ENCODE peak calls at places on chromosomes 16 and 17, in seven cellular contexts. One of them, this sample, is unnamed.

GRCh38 chr17:57406131-57406980 is 150.0 kb downstream of the MSI2 start:
- DNase-seq in GM12878: no peak
- DNase-seq in HepG2: peak
- DNase-seq in SK-N-SH: no peak
- DNase-seq in H1: no peak
- DNase-seq in K562: no peak
- DNase-seq in HCT116: no peak
- DNase-seq in this sample: no peak

GRCh38 chr16:5412721-5413120 is 315.1 kb upstream of the EEF2KMT start:
- DNase-seq in HCT116: no peak
- DNase-seq in SK-N-SH: peak
- DNase-seq in H1: no peak
- DNase-seq in K562: no peak
- DNase-seq in GM12878: no peak
- DNase-seq in HepG2: no peak
- DNase-seq in this sample: no peak

GRCh38 chr16:2341456-2342447 is 1.2 kb upstream of the ABCA3 start:
- DNase-seq in K562: no peak
- DNase-seq in SK-N-SH: no peak
- DNase-seq in GM12878: no peak
- DNase-seq in HepG2: no peak
- DNase-seq in HCT116: no peak
- DNase-seq in H1: no peak
- DNase-seq in this sample: no peak

GRCh38 chr16:8900343-8900742 is 18.2 kb downstream of the LITAFD start:
- DNase-seq in SK-N-SH: no peak
- DNase-seq in HepG2: no peak
- DNase-seq in GM12878: no peak
- DNase-seq in H1: no peak
- DNase-seq in K562: no peak
- DNase-seq in HCT116: no peak
- DNase-seq in this sample: no peak

GRCh38 chr17:68011199-68011665 is 15.0 kb upstream of the C17orf58 start:
- DNase-seq in HCT116: no peak
- DNase-seq in H1: no peak
- DNase-seq in GM12878: no peak
- DNase-seq in K562: peak
- DNase-seq in HepG2: peak
- DNase-seq in SK-N-SH: peak
- DNase-seq in this sample: no peak

GRCh38 chr17:32249475-32249874 is 16.2 kb upstream of the RHBDL3 start:
- DNase-seq in SK-N-SH: no peak
- DNase-seq in GM12878: no peak
- DNase-seq in HCT116: no peak
- DNase-seq in H1: no peak
- DNase-seq in K562: no peak
- DNase-seq in HepG2: no peak
- DNase-seq in this sample: no peak

GRCh38 chr17:4365628-4366311 is 705 bp downstream of the UBE2G1 start:
- DNase-seq in HCT116: no peak
- DNase-seq in GM12878: no peak
- DNase-seq in H1: no peak
- DNase-seq in HepG2: no peak
- DNase-seq in K562: peak
- DNase-seq in SK-N-SH: peak
- DNase-seq in this sample: no peak

GRCh38 chr16:28063047-28063521 is 430 bp downstream of the GSG1L start:
- DNase-seq in H1: no peak
- DNase-seq in SK-N-SH: peak
- DNase-seq in HCT116: no peak
- DNase-seq in K562: no peak
- DNase-seq in HepG2: no peak
- DNase-seq in GM12878: no peak
- DNase-seq in this sample: no peak

GRCh38 chr17:80111702-80112470 is 10.5 kb downstream of the GAA start:
- DNase-seq in H1: no peak
- DNase-seq in SK-N-SH: peak
- DNase-seq in HCT116: no peak
- DNase-seq in GM12878: no peak
- DNase-seq in K562: no peak
- DNase-seq in HepG2: no peak
- DNase-seq in this sample: no peak

GRCh38 chr16:6961704-6962103 is 370.9 kb upstream of the RBFOX1 start:
- DNase-seq in HepG2: no peak
- DNase-seq in K562: no peak
- DNase-seq in GM12878: no peak
- DNase-seq in H1: no peak
- DNase-seq in SK-N-SH: no peak
- DNase-seq in HCT116: no peak
- DNase-seq in this sample: no peak

GRCh38 chr17:65594585-65594940 is 33.1 kb upstream of the AXIN2 start:
- DNase-seq in HCT116: no peak
- DNase-seq in HepG2: no peak
- DNase-seq in H1: no peak
- DNase-seq in GM12878: no peak
- DNase-seq in SK-N-SH: no peak
- DNase-seq in K562: no peak
- DNase-seq in this sample: no peak

GRCh38 chr16:24208710-24209109 is 47.4 kb upstream of the CACNG3 start:
- DNase-seq in SK-N-SH: peak
- DNase-seq in HCT116: no peak
- DNase-seq in H1: no peak
- DNase-seq in K562: no peak
- DNase-seq in GM12878: no peak
- DNase-seq in HepG2: no peak
- DNase-seq in this sample: no peak

GRCh38 chr17:37608369-37609169 is 649 bp downstream of the SYNRG start:
- DNase-seq in GM12878: no peak
- DNase-seq in H1: peak
- DNase-seq in K562: no peak
- DNase-seq in HCT116: no peak
- DNase-seq in SK-N-SH: peak
- DNase-seq in HepG2: peak
- DNase-seq in this sample: peak

GRCh38 chr16:79009911-79010310 is 590.6 kb downstream of the MAF start:
- DNase-seq in SK-N-SH: no peak
- DNase-seq in H1: no peak
- DNase-seq in HCT116: no peak
- DNase-seq in HepG2: no peak
- DNase-seq in K562: no peak
- DNase-seq in GM12878: no peak
- DNase-seq in this sample: no peak

GRCh38 chr17:77594416-77595209 is 363.9 kb upstream of the TNRC6C start:
- DNase-seq in SK-N-SH: no peak
- DNase-seq in H1: no peak
- DNase-seq in HepG2: no peak
- DNase-seq in K562: no peak
- DNase-seq in GM12878: no peak
- DNase-seq in HCT116: no peak
- DNase-seq in this sample: no peak

GRCh38 chr16:67163903-67164558 is 514 bp upstream of the HSF4 start:
- DNase-seq in K562: no peak
- DNase-seq in GM12878: no peak
- DNase-seq in HCT116: no peak
- DNase-seq in HepG2: no peak
- DNase-seq in SK-N-SH: peak
- DNase-seq in H1: no peak
- DNase-seq in this sample: no peak

GRCh38 chr17:67093348-67093747 is 49.0 kb downstream of the CACNG1 start:
- DNase-seq in HepG2: no peak
- DNase-seq in K562: no peak
- DNase-seq in SK-N-SH: no peak
- DNase-seq in H1: no peak
- DNase-seq in GM12878: no peak
- DNase-seq in HCT116: no peak
- DNase-seq in this sample: no peak

GRCh38 chr17:82320956-82321927 is 3.8 kb upstream of the CD7 start:
- DNase-seq in HCT116: no peak
- DNase-seq in HepG2: no peak
- DNase-seq in K562: peak
- DNase-seq in H1: no peak
- DNase-seq in SK-N-SH: peak
- DNase-seq in GM12878: no peak
- DNase-seq in this sample: no peak

GRCh38 chr16:78235168-78235800 is 135.8 kb downstream of the WWOX start:
- DNase-seq in HepG2: peak
- DNase-seq in HCT116: peak
- DNase-seq in GM12878: peak
- DNase-seq in H1: peak
- DNase-seq in SK-N-SH: peak
- DNase-seq in K562: peak
- DNase-seq in this sample: peak

GRCh38 chr17:8421571-8421970 is 14.1 kb upstream of the NDEL1 start:
- DNase-seq in GM12878: no peak
- DNase-seq in HepG2: no peak
- DNase-seq in HCT116: no peak
- DNase-seq in K562: no peak
- DNase-seq in SK-N-SH: no peak
- DNase-seq in H1: no peak
- DNase-seq in this sample: no peak

GRCh38 chr16:11963706-11964105 is 1.3 kb upstream of the TNFRSF17 start:
- DNase-seq in SK-N-SH: no peak
- DNase-seq in K562: no peak
- DNase-seq in HCT116: no peak
- DNase-seq in GM12878: no peak
- DNase-seq in HepG2: no peak
- DNase-seq in H1: no peak
- DNase-seq in this sample: no peak

GRCh38 chr17:385195-385835 is 32.7 kb upstream of the RPH3AL start:
- DNase-seq in HCT116: no peak
- DNase-seq in SK-N-SH: peak
- DNase-seq in GM12878: no peak
- DNase-seq in HepG2: no peak
- DNase-seq in K562: peak
- DNase-seq in H1: no peak
- DNase-seq in this sample: no peak

GRCh38 chr16:73082608-73083007 is 34.7 kb upstream of the ZFHX3 start:
- DNase-seq in SK-N-SH: no peak
- DNase-seq in H1: no peak
- DNase-seq in GM12878: no peak
- DNase-seq in HepG2: peak
- DNase-seq in HCT116: no peak
- DNase-seq in K562: no peak
- DNase-seq in this sample: no peak

GRCh38 chr16:85249418-85249817 is 137.1 kb upstream of the CIBAR2 start:
- DNase-seq in K562: no peak
- DNase-seq in GM12878: no peak
- DNase-seq in HCT116: no peak
- DNase-seq in HepG2: no peak
- DNase-seq in H1: no peak
- DNase-seq in SK-N-SH: peak
- DNase-seq in this sample: no peak
- TF ChIP-seq JUND in K562: no peak
- TF ChIP-seq JUND in GM12878: no peak
- TF ChIP-seq JUND in HCT116: no peak
- TF ChIP-seq JUND in HepG2: no peak
- TF ChIP-seq JUND in H1: no peak
- TF ChIP-seq JUND in SK-N-SH: no peak
- TF ChIP-seq JUND in this sample: no peak

DNA sequence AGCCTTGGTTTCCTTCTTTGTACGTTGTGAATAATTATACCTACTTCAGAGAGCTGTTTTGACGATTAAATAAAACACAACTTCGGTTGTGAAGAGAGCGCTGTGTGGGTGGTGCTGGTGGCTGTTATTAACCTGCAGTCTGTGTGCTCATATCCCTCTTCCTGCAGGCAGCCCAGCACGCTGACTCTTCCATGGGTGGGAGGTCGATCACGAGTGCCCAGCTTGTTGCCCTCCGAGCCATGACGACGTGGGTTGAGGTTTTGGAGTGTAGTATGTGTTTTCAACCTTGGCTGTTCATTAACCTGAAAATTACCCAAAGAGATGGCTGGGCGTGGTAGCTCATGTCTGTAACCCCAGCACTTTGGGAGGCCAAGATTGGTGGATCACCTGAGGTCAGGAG is 11.3 kb upstream of the GCSH start:
- DNase-seq in K562: no peak
- DNase-seq in GM12878: no peak
- DNase-seq in SK-N-SH: no peak
- DNase-seq in H1: no peak
- DNase-seq in HepG2: peak
- DNase-seq in HCT116: no peak
- DNase-seq in this sample: no peak
- TF ChIP-seq JUND in K562: no peak
- TF ChIP-seq JUND in GM12878: no peak
- TF ChIP-seq JUND in SK-N-SH: no peak
- TF ChIP-seq JUND in H1: no peak
- TF ChIP-seq JUND in HepG2: peak
- TF ChIP-seq JUND in HCT116: no peak
- TF ChIP-seq JUND in this sample: no peak

GRCh38 chr17:33888455-33888854 is 366.6 kb upstream of the CCL2 start:
- DNase-seq in GM12878: no peak
- DNase-seq in H1: no peak
- DNase-seq in HepG2: no peak
- DNase-seq in SK-N-SH: no peak
- DNase-seq in K562: peak
- DNase-seq in HCT116: no peak
- DNase-seq in this sample: no peak
- TF ChIP-seq JUND in GM12878: no peak
- TF ChIP-seq JUND in H1: no peak
- TF ChIP-seq JUND in HepG2: no peak
- TF ChIP-seq JUND in SK-N-SH: no peak
- TF ChIP-seq JUND in K562: peak
- TF ChIP-seq JUND in HCT116: no peak
- TF ChIP-seq JUND in this sample: no peak

GRCh38 chr17:59851431-59852375 is 41.0 kb downstream of the TUBD1 start:
- DNase-seq in HCT116: no peak
- DNase-seq in K562: no peak
- DNase-seq in SK-N-SH: no peak
- DNase-seq in GM12878: no peak
- DNase-seq in H1: no peak
- DNase-seq in HepG2: no peak
- DNase-seq in this sample: no peak

GRCh38 chr17:59845595-59846390 is 47.0 kb downstream of the TUBD1 start:
- DNase-seq in HCT116: peak
- DNase-seq in K562: peak
- DNase-seq in HepG2: peak
- DNase-seq in SK-N-SH: no peak
- DNase-seq in GM12878: no peak
- DNase-seq in H1: no peak
- DNase-seq in this sample: peak

GRCh38 chr17:59846391-59847165 is 46.2 kb downstream of the TUBD1 start:
- DNase-seq in K562: no peak
- DNase-seq in SK-N-SH: no peak
- DNase-seq in H1: no peak
- DNase-seq in GM12878: peak
- DNase-seq in HepG2: peak
- DNase-seq in HCT116: peak
- DNase-seq in this sample: no peak

GRCh38 chr17:59848385-59848668 is 44.4 kb downstream of the TUBD1 start:
- DNase-seq in H1: no peak
- DNase-seq in GM12878: no peak
- DNase-seq in HCT116: no peak
- DNase-seq in SK-N-SH: no peak
- DNase-seq in HepG2: no peak
- DNase-seq in K562: no peak
- DNase-seq in this sample: no peak

DNA sequence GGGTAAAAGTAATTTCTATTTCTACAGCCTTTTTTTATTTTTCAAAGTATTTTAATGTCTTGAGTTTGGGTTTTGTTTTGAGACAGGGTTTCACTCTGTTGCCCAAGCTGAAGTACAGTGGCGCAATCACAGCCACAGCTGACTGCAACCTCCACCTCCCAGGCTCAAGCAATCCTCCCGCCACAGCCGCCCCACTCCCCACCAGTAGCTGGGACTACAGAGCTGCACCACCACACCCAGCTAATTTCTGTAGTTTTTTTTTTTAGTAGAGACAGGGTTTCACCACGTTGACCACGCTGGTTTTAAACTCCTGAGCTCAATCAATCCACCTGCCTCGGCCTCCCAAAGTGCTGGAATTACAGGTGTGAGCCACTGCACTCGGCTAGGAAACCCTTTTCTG is 44.0 kb downstream of the TUBD1 start:
- DNase-seq in SK-N-SH: no peak
- DNase-seq in HCT116: no peak
- DNase-seq in HepG2: peak
- DNase-seq in K562: no peak
- DNase-seq in H1: no peak
- DNase-seq in GM12878: no peak
- DNase-seq in this sample: no peak
- TF ChIP-seq JUND in SK-N-SH: no peak
- TF ChIP-seq JUND in HCT116: no peak
- TF ChIP-seq JUND in HepG2: no peak
- TF ChIP-seq JUND in K562: no peak
- TF ChIP-seq JUND in H1: no peak
- TF ChIP-seq JUND in GM12878: no peak
- TF ChIP-seq JUND in this sample: no peak